ENCODE peak calls at places on chromosome 5, in six cellular contexts. R is NCI-H1105 treated with DMSO at 0.1 percent for 48 hours, M is HFF-Myc, B is GM23248, Q is neural crest cell, Z is NCI-H1436. E is an unnamed sample.

GRCh38 chr5:472076-472655 is 29.2 kb downstream of the EXOC3 start:
- DNase-seq in R (no peak), M (no peak), B (peak; percentile 71), Q (no peak), Z (no peak), E (no peak)

GRCh38 chr5:145521523-145521922 is 313.6 kb downstream of the PRELID2 start:
- DNase-seq in R (no peak), M (no peak), B (no peak), Q (no peak), Z (no peak), E (no peak)

GRCh38 chr5:17216974-17217325 is 481 bp upstream of the BASP1 start:
- DNase-seq in R (no peak), M (no peak), B (peak; percentile 55), Q (peak; percentile 50), Z (no peak), E (no peak)

GRCh38 chr5:76718880-76719279 is 3.0 kb downstream of the F2R start:
- DNase-seq in R (no peak), M (no peak), B (no peak), Q (no peak), Z (no peak), E (no peak)

GRCh38 chr5:94564812-94565211 is 53.6 kb downstream of the KIAA0825 start:
- DNase-seq in R (no peak), M (no peak), B (no peak), Q (no peak), Z (no peak), E (no peak)

GRCh38 chr5:111739423-111739822 is 17.6 kb downstream of the NREP start:
- DNase-seq in R (no peak), M (no peak), B (no peak), Q (no peak), Z (no peak), E (no peak)

GRCh38 chr5:156595132-156595787 is 254.8 kb upstream of the PPP1R2B start:
- DNase-seq in R (no peak), M (no peak), B (peak; percentile 2), Q (no peak), Z (no peak), E (no peak)

GRCh38 chr5:95809414-95809960 is 13.0 kb downstream of the GLRX start:
- DNase-seq in R (no peak), M (no peak), B (peak; percentile 69), Q (no peak), Z (no peak), E (no peak)

GRCh38 chr5:154097031-154097430 is 58.3 kb downstream of the MFAP3 start:
- DNase-seq in R (no peak), M (no peak), B (no peak), Q (no peak), Z (no peak), E (no peak)

GRCh38 chr5:103101079-103101732 is 18.7 kb downstream of the GIN1 start:
- DNase-seq in R (no peak), M (no peak), B (no peak), Q (no peak), Z (no peak), E (no peak)

GRCh38 chr5:11075010-11075860 is 314.2 kb upstream of the DAP start:
- DNase-seq in R (no peak), M (no peak), B (no peak), Q (no peak), Z (no peak), E (no peak)

GRCh38 chr5:71932131-71932635 is 175.1 kb upstream of the MAP1B start:
- DNase-seq in R (peak; percentile 37), M (no peak), B (peak; percentile 43), Q (no peak), Z (peak; percentile 59), E (no peak)

GRCh38 chr5:7884491-7885273 is 15.7 kb downstream of the MTRR start:
- DNase-seq in R (no peak), M (no peak), B (peak; percentile 28), Q (no peak), Z (no peak), E (no peak)

GRCh38 chr5:111694183-111694582 is 62.8 kb downstream of the NREP start:
- DNase-seq in R (no peak), M (no peak), B (peak; percentile 91), Q (no peak), Z (no peak), E (no peak)